ENCODE peak calls at places on chromosomes 2 and 18, in six cellular contexts. Y, S, J, R, U and G are unnamed samples.

GRCh38 chr18:37701967-37702366 is 136.4 kb upstream of the CELF4 start:
- DNase-seq in Y (no peak), S (no peak), J (no peak), R (no peak), U (no peak), G (no peak)

GRCh38 chr2:70508711-70509462 is 44.7 kb downstream of the TGFA start:
- DNase-seq in Y (no peak), S (no peak), J (no peak), R (no peak), U (no peak), G (no peak)

GRCh38 chr18:56702946-56703345 is 51.8 kb downstream of the WDR7 start:
- DNase-seq in Y (peak), S (peak), J (no peak), R (no peak), U (no peak), G (peak)

GRCh38 chr18:54647176-54647575 is 56.1 kb downstream of the DYNAP start:
- DNase-seq in Y (peak), S (peak), J (no peak), R (no peak), U (no peak), G (no peak)

GRCh38 chr2:217684431-217685254 is 318.2 kb downstream of the TNS1 start:
- DNase-seq in Y (no peak), S (no peak), J (no peak), R (no peak), U (no peak), G (no peak)

GRCh38 chr2:60212174-60212945 is 341.1 kb downstream of the BCL11A start:
- DNase-seq in Y (no peak), S (no peak), J (no peak), R (no peak), U (no peak), G (no peak)

GRCh38 chr2:189559579-189560272 is 20.9 kb downstream of the SLC40A1 start:
- DNase-seq in Y (no peak), S (no peak), J (no peak), R (peak), U (peak), G (no peak)

GRCh38 chr18:53745986-53746385 is 478.5 kb downstream of the MBD2 start:
- DNase-seq in Y (no peak), S (no peak), J (no peak), R (no peak), U (no peak), G (no peak)

GRCh38 chr2:158539176-158539895 is 82.6 kb downstream of the PKP4 start:
- DNase-seq in Y (peak), S (peak), J (no peak), R (no peak), U (no peak), G (peak)

GRCh38 chr2:113085542-113085941 is 17.8 kb downstream of the IL1F10 start:
- DNase-seq in Y (no peak), S (no peak), J (no peak), R (no peak), U (no peak), G (no peak)

GRCh38 chr2:128554151-128554769 is 235.6 kb upstream of the HS6ST1 start:
- DNase-seq in Y (no peak), S (no peak), J (no peak), R (no peak), U (no peak), G (no peak)

GRCh38 chr2:70008290-70008689 is 46.9 kb upstream of the ASPRV1 start:
- DNase-seq in Y (no peak), S (no peak), J (no peak), R (no peak), U (no peak), G (no peak)

GRCh38 chr2:11156396-11157075 is 1.3 kb downstream of the SLC66A3 start:
- DNase-seq in Y (no peak), S (no peak), J (no peak), R (peak), U (no peak), G (no peak)

GRCh38 chr2:126527836-126528490 is 128.0 kb upstream of the GYPC start:
- DNase-seq in Y (peak), S (peak), J (peak), R (no peak), U (peak), G (peak)

GRCh38 chr2:171957061-171957460 is 34.8 kb downstream of the HAT1 start:
- DNase-seq in Y (peak), S (no peak), J (no peak), R (no peak), U (no peak), G (peak)

GRCh38 chr2:120760446-120761135 is 24.9 kb downstream of the GLI2 start:
- DNase-seq in Y (peak), S (no peak), J (no peak), R (peak), U (peak), G (no peak)

GRCh38 chr2:188607501-188607900 is 315.8 kb downstream of the GULP1 start:
- DNase-seq in Y (peak), S (no peak), J (no peak), R (no peak), U (no peak), G (no peak)

GRCh38 chr2:16281451-16282330 is 341.3 kb downstream of the MYCN start:
- DNase-seq in Y (no peak), S (no peak), J (no peak), R (no peak), U (no peak), G (no peak)

GRCh38 chr2:191374366-191374765 is 129.2 kb downstream of the MYO1B start:
- DNase-seq in Y (no peak), S (no peak), J (no peak), R (no peak), U (no peak), G (no peak)

GRCh38 chr18:61606068-61606660 is 272.9 kb downstream of the CDH20 start:
- DNase-seq in Y (peak), S (no peak), J (no peak), R (peak), U (peak), G (peak)

GRCh38 chr2:46518848-46519247 is 39.5 kb downstream of the TMEM247 start:
- DNase-seq in Y (no peak), S (no peak), J (no peak), R (no peak), U (peak), G (no peak)

GRCh38 chr18:53698907-53699306 is 525.6 kb downstream of the MBD2 start:
- DNase-seq in Y (peak), S (peak), J (no peak), R (no peak), U (no peak), G (no peak)

GRCh38 chr2:105875241-105875640 is 130.5 kb downstream of the NCK2 start:
- DNase-seq in Y (peak), S (no peak), J (no peak), R (no peak), U (no peak), G (no peak)

DNA sequence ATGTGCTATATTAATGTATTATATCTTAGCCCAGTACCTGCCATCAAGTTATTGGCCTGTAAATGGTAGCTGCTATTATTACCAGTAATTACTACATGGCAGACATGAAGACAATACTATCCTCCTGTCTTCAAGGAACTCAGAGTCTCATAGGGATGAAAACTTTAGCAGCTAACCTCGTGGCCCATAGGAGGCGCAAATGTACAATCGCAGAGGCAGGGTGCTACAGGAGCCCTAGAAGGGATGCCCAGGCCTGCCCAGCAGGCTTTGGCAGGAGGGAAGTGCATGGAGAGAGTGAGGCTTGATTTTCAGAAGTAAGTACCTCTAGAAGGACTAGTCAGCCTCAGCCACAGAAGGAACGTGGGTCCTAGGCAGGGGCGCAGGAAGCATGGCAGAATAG is 44.7 kb upstream of the KIDINS220 start:
- DNase-seq in Y (peak), S (no peak), J (no peak), R (no peak), U (no peak), G (peak)
- TF ChIP-seq CTCF in Y (peak), S (peak), J (no peak), R (no peak), U (no peak), G (peak)

GRCh38 chr2:132372276-132372675 is 44.3 kb upstream of the GPR39 start:
- DNase-seq in Y (no peak), S (no peak), J (no peak), R (no peak), U (no peak), G (no peak)
- TF ChIP-seq CTCF in Y (no peak), S (no peak), J (no peak), R (no peak), U (no peak), G (no peak)

GRCh38 chr18:3848316-3848715 is 398.3 kb downstream of the TGIF1 start:
- DNase-seq in Y (peak), S (no peak), J (no peak), R (no peak), U (no peak), G (no peak)

GRCh38 chr18:3855961-3856360 is 406.0 kb downstream of the TGIF1 start:
- DNase-seq in Y (no peak), S (no peak), J (no peak), R (no peak), U (no peak), G (no peak)

GRCh38 chr18:3857544-3857943 is 407.6 kb downstream of the TGIF1 start:
- DNase-seq in Y (peak), S (no peak), J (no peak), R (no peak), U (no peak), G (peak)

GRCh38 chr18:3851159-3851558 is 401.2 kb downstream of the TGIF1 start:
- DNase-seq in Y (peak), S (no peak), J (no peak), R (no peak), U (no peak), G (no peak)

DNA sequence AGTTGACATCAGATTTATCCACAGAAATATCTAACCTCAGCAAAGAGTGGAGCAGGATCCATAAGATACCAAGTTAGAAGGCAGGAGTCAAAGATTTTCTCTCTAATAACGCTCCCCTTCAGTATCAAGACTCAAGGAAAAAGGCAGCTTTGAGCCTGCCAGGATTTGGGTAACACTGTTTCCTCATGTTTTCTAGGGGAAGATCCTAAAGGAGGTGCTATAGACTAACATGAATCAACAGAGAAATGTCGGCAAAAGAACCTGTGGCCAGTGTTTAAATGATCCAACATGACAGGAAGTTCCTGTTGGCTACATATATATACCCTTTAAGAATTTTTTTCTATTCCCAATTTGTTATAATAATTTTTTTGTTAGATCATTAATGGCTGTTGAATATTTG is 402.3 kb downstream of the TGIF1 start:
- DNase-seq in Y (peak), S (no peak), J (no peak), R (no peak), U (no peak), G (no peak)
- TF ChIP-seq CTCF in Y (no peak), S (no peak), J (no peak), R (no peak), U (peak), G (no peak)

GRCh38 chr2:208315081-208315788 is 49.2 kb downstream of the PIKFYVE start:
- DNase-seq in Y (peak), S (no peak), J (no peak), R (no peak), U (no peak), G (peak)
- TF ChIP-seq CTCF in Y (no peak), S (no peak), J (no peak), R (no peak), U (no peak), G (no peak)

GRCh38 chr18:34729264-34729663 is 19.2 kb downstream of the DTNA start:
- DNase-seq in Y (peak), S (no peak), J (no peak), R (no peak), U (no peak), G (peak)

GRCh38 chr18:34730774-34731173 is 20.7 kb downstream of the DTNA start:
- DNase-seq in Y (no peak), S (peak), J (no peak), R (no peak), U (no peak), G (no peak)

GRCh38 chr18:34729740-34730338 is 19.7 kb downstream of the DTNA start:
- DNase-seq in Y (no peak), S (no peak), J (no peak), R (no peak), U (no peak), G (no peak)

GRCh38 chr18:34723143-34723542 is 13.0 kb downstream of the DTNA start:
- DNase-seq in Y (no peak), S (no peak), J (no peak), R (no peak), U (no peak), G (no peak)

DNA sequence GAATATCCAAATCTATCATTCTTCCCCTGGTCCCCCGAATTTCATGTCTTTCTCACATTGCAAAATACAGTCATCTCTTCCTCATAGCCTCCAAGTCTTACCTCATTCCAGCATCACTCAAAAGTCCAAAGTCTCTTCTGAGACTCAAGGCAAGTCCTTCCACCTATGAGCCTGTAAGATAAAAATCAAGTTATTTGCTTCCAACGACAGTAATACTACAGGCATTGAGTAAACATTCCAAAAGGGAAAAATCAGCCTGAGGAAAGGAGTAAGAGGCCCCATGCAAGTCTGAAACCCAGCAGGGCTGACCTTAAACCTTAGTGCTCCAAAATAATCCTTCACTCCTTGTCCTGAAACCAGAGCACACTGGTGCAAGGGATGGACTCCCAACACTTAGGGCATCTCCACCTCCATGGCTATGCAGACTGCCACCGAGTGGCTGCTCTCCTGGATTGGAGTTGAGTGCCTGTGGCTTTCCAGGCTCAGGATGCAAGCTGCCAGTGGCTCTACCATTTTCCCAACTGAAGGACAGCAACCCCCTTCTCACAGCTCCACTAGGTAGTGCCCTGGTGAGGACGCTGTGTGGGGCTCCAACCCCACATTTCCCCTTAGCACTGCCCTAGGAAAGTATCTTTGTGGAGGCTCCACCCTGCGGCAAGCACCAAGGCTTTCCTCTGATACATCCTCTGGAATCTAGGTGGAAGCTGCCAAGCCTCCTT is 16.3 kb downstream of the DTNA start:
- DNase-seq in Y (no peak), S (no peak), J (no peak), R (no peak), U (no peak), G (no peak)
- TF ChIP-seq CTCF in Y (no peak), S (no peak), J (no peak), R (no peak), U (no peak), G (peak)

DNA sequence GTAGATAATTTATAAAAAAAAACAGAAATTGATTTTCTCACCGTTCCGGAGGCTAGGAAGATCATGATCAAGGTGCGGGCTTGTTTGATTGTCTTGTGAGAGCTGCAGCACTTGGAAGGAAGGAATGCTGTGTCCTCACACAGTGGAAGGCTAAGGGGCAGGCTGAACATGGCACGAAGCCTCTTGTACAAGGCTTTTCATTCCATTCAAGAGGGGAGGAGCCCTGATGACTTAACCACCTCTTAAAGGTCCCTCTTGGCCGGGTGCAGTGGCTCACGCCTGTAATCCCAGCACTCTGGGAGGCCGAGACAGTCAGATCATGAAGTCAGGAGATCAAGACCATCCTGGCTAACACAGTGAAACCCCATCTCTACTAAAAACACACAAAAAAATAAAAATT is 39.2 kb downstream of the PID1 start:
- DNase-seq in Y (no peak), S (no peak), J (no peak), R (no peak), U (no peak), G (no peak)
- TF ChIP-seq CTCF in Y (no peak), S (no peak), J (no peak), R (no peak), U (no peak), G (no peak)

DNA sequence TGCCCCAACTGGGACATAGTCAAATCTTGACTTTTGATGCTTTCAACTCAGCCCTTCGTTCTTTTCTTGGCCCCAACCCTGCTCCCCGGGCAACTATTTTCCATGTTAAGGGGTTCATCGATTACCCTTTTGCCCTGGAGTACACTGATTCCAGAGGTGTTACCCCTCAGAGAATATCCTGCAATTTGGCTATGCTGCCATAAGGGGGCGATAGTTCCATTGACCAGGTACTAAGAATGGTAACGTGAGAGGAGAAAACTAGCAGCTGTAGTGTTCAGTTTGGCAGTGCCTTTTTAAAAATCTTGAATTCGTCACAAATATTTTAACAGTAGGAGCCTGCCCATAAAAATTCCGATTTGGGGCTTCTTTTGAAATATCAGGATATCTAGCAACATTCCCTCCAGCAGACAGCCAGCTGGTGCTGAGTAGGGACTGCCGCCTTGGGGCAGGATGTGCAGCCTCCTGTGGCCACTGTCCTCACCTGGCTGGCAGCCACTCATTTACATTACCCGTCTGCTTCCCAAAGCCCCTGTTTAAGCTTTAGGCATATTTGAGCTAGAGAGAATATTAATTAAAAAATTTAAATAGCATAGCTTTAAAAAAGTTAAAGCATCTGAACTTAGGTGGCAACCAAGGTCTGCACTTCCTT is 146.3 kb upstream of the SKOR2 start:
- DNase-seq in Y (peak), S (no peak), J (no peak), R (no peak), U (no peak), G (no peak)
- TF ChIP-seq CTCF in Y (peak), S (peak), J (no peak), R (no peak), U (no peak), G (peak)

DNA sequence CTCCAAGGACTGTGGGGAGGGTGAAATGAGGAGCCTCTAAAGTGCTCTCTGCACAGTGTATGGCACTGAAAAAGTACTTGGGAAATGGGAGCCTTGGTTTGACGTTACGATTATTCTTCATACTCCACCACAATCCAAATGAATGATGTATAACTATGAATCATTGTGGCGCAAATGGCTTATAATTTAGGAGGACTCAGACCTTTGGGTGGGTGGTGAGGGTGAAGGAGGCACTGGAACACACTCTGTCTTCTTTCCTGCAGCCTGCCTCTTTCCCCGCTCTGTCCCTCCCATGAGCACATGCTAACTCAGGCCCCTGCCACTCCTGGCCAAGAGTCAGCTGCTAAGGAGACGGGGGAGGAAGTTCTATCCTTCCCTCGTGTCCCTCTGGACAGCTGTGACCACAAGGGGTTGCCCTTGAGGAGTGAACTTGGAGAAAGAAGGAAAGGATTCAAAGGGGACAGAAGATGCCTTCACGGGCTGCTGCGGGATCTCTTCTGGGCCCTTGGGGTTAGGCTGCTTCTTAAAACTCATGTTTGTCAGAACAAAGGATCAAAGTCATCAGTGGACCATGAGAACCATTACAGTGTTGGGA is 36.5 kb downstream of the POLR1A start:
- DNase-seq in Y (peak), S (no peak), J (no peak), R (no peak), U (no peak), G (no peak)
- TF ChIP-seq CTCF in Y (no peak), S (no peak), J (no peak), R (no peak), U (no peak), G (no peak)

GRCh38 chr2:144511945-144512344 is 8.0 kb downstream of the ZEB2 start:
- DNase-seq in Y (no peak), S (no peak), J (no peak), R (no peak), U (no peak), G (no peak)
- TF ChIP-seq CTCF in Y (peak), S (peak), J (no peak), R (no peak), U (no peak), G (peak)

GRCh38 chr18:8403713-8404112 is 205.5 kb upstream of the RAB12 start:
- DNase-seq in Y (no peak), S (no peak), J (no peak), R (no peak), U (no peak), G (no peak)
- TF ChIP-seq CTCF in Y (no peak), S (no peak), J (no peak), R (no peak), U (no peak), G (no peak)